ENCODE peak calls at places on chromosomes 3 and 15, in seven cellular contexts. A is astrocyte, Y is IMR-90, Z is fibroblast of lung, L is SK-N-SH, E is GM23338, M is neural progenitor cell. J is an unnamed sample. For H3K4me1, the result is how much of the 10 kb centered on the place peaks cover.

GRCh38 chr15:25183581-25184330 is 229.0 kb downstream of the SNRPN start:
- DNase-seq in A (no peak), Y (no peak), Z (no peak), L (no peak), E (no peak), M (no peak), J (no peak)

GRCh38 chr15:31098953-31099740 is 2.4 kb downstream of the TRPM1 start:
- DNase-seq in A (no peak), Y (no peak), Z (no peak), L (no peak), E (no peak), M (no peak), J (no peak)

GRCh38 chr3:8972614-8973013 is 9.3 kb upstream of the RAD18 start:
- DNase-seq in A (no peak), Y (peak), Z (peak), L (no peak), E (no peak), M (no peak), J (no peak)

GRCh38 chr3:47961815-47962606 is 54.2 kb downstream of the MAP4 start:
- DNase-seq in A (peak), Y (no peak), Z (peak), L (peak), E (peak), M (no peak), J (peak)

GRCh38 chr3:5122741-5123706 is 932 bp downstream of the ARL8B start:
- DNase-seq in A (peak), Y (peak), Z (peak), L (peak), E (peak), M (peak), J (peak)

GRCh38 chr3:82927309-82928253 is 1166.1 kb upstream of the GBE1 start:
- DNase-seq in A (peak), Y (no peak), Z (peak), L (no peak), E (no peak), M (no peak), J (peak)

GRCh38 chr15:65305776-65306175 is 1.3 kb downstream of the RNU5B-1 start:
- DNase-seq in A (no peak), Y (no peak), Z (no peak), L (no peak), E (no peak), M (no peak), J (no peak)

GRCh38 chr15:100241572-100242479 is 99.9 kb downstream of the ADAMTS17 start:
- DNase-seq in A (peak), Y (no peak), Z (peak), L (no peak), E (peak), M (peak), J (no peak)

GRCh38 chr15:26126070-26126469 is 262.9 kb upstream of the ATP10A start:
- DNase-seq in A (no peak), Y (no peak), Z (no peak), L (no peak), E (no peak), M (no peak), J (no peak)

GRCh38 chr3:112293368-112294321 is at the start of gene SLC9C1:
- DNase-seq in A (peak), Y (peak), Z (peak), L (peak), E (peak), M (peak), J (peak)

GRCh38 chr3:120438971-120439370 is 11.8 kb downstream of the FSTL1 start:
- DNase-seq in A (peak), Y (peak), Z (peak), L (no peak), E (no peak), M (peak), J (no peak)

GRCh38 chr3:170751083-170751893 is 118.7 kb downstream of the RPL22L1 start:
- DNase-seq in A (peak), Y (peak), Z (peak), L (no peak), E (no peak), M (no peak), J (no peak)

GRCh38 chr15:72197460-72198409 is at the start of gene GRAMD2A:
- DNase-seq in A (peak), Y (no peak), Z (peak), L (peak), E (peak), M (peak), J (no peak)

GRCh38 chr3:32963871-32964270 is 12.4 kb downstream of the CCR4 start:
- DNase-seq in A (no peak), Y (no peak), Z (no peak), L (no peak), E (no peak), M (no peak), J (no peak)

GRCh38 chr15:22884344-22884743 is 45.9 kb downstream of the NIPA2 start:
- DNase-seq in A (no peak), Y (no peak), Z (no peak), L (no peak), E (peak), M (peak), J (peak)

GRCh38 chr3:481680-482079 is 285.1 kb downstream of the CHL1 start:
- DNase-seq in A (no peak), Y (no peak), Z (no peak), L (peak), E (peak), M (no peak), J (peak)

GRCh38 chr15:56795400-56795983 is 62.2 kb upstream of the ZNF280D start:
- DNase-seq in A (no peak), Y (no peak), Z (no peak), L (no peak), E (no peak), M (no peak), J (no peak)

GRCh38 chr15:83694538-83694937 is 40.6 kb downstream of the ADAMTSL3 start:
- DNase-seq in A (no peak), Y (no peak), Z (no peak), L (no peak), E (peak), M (no peak), J (no peak)

GRCh38 chr15:41231536-41231935 is 468 bp downstream of the CHP1 start:
- DNase-seq in A (no peak), Y (no peak), Z (no peak), L (no peak), E (no peak), M (no peak), J (no peak)

GRCh38 chr3:126130081-126130855 is 46.3 kb upstream of the SLC41A3 start:
- DNase-seq in A (no peak), Y (no peak), Z (no peak), L (peak), E (no peak), M (no peak), J (no peak)

GRCh38 chr15:94177112-94177511 is 54.2 kb upstream of the MCTP2 start:
- DNase-seq in A (peak), Y (peak), Z (peak), L (peak), E (no peak), M (no peak), J (no peak)

GRCh38 chr3:65170357-65171090 is 482.7 kb upstream of the ADAMTS9 start:
- DNase-seq in A (peak), Y (peak), Z (peak), L (peak), E (peak), M (peak), J (no peak)

GRCh38 chr3:114144909-114145688 is 33.8 kb downstream of the DRD3 start:
- DNase-seq in A (peak), Y (peak), Z (peak), L (no peak), E (no peak), M (no peak), J (no peak)

GRCh38 chr3:122719273-122719921 is 38.8 kb downstream of the PARP14 start:
- DNase-seq in A (no peak), Y (no peak), Z (no peak), L (no peak), E (no peak), M (no peak), J (no peak)

DNA sequence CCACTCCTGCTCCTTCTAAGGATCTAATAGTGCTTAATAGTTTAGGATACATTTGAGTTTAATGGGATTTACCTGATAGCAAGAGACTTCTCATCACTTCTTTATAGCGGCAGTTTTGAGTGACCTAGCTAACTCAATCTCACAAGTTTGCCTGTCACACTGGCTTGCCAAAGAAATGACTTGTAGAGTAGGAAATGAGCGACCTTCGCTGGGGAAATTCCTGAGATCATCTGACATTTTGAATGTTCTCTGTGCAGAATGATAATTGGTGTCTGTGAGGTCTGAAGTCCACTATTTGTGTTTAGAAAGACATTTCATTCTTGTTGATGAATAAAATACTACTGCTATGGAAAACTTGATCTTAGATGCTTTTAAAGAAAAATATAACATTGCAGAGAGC is 30.3 kb downstream of the SUCLG2 start:
- DNase-seq in A (no peak), Y (no peak), Z (no peak), L (no peak), E (no peak), M (no peak), J (no peak)
- H3K4me1 ChIP-seq in A (under half), Y (under half), Z (under half), L (under half), E (under half), M (under half), J (under half)

GRCh38 chr3:43390255-43390588 is 103.9 kb downstream of the SNRK start:
- DNase-seq in A (no peak), Y (no peak), Z (no peak), L (no peak), E (no peak), M (no peak), J (no peak)
- H2AFZ ChIP-seq in A (no peak), Y (peak), Z (no peak), L (no peak), E (no peak), M (no peak), J (no peak)

GRCh38 chr15:80777137-80777536 is 2.0 kb upstream of the CEMIP start:
- DNase-seq in A (peak), Y (peak), Z (peak), L (no peak), E (no peak), M (no peak), J (no peak)
- H3K4me2 ChIP-seq in A (peak), Y (peak), Z (no peak), L (no peak), E (no peak), M (no peak), J (no peak)

GRCh38 chr3:50588759-50589433 is 19.6 kb downstream of the HEMK1 start:
- DNase-seq in A (no peak), Y (peak), Z (peak), L (no peak), E (no peak), M (no peak), J (no peak)
- H3K4me1 ChIP-seq in A (under half), Y (under half), Z (under half), L (under half), E (under half), M (under half), J (under half)